ENCODE peak calls at places on chromosomes 12 and 14, in ten cellular contexts. F, L, T, K, W, X, C, U, B and M are unnamed samples. For H3K36me3, the result is how much of the 10 kb centered on the place peaks cover.

GRCh38 chr12:32917094-32917611 is 20.6 kb upstream of the PKP2 start:
- DNase-seq in X (no peak), B (no peak), W (no peak), F (no peak), T (no peak), C (no peak), K (no peak), U (no peak), L (no peak), M (no peak)

GRCh38 chr12:19181666-19182426 is 52.3 kb downstream of the PLEKHA5 start:
- DNase-seq in F (no peak), K (no peak), B (no peak), T (no peak), C (no peak), U (no peak), X (no peak), W (no peak), L (no peak), M (no peak)

GRCh38 chr12:57154076-57154475 is 6.7 kb upstream of the LRP1-AS start:
- DNase-seq in K (no peak), X (no peak), B (no peak), F (no peak), C (no peak), L (no peak), T (no peak), U (no peak), W (no peak), M (no peak)

GRCh38 chr14:78010688-78011087 is 159.5 kb upstream of the NRXN3 start:
- DNase-seq in U (no peak), K (no peak), B (no peak), T (no peak), W (peak), C (no peak), X (no peak), F (no peak), L (no peak), M (no peak)

GRCh38 chr14:101738921-101739320 is 22.6 kb upstream of the PPP2R5C start:
- DNase-seq in X (no peak), W (no peak), U (no peak), B (no peak), L (no peak), T (no peak), C (no peak), F (no peak), K (no peak), M (no peak)

GRCh38 chr12:4719821-4720636 is at the start of gene GALNT8:
- DNase-seq in L (peak), U (no peak), B (no peak), C (no peak), F (no peak), X (no peak), K (no peak), W (no peak), T (peak), M (no peak)

GRCh38 chr14:39680777-39681176 is 248.5 kb upstream of the FBXO33 start:
- DNase-seq in X (no peak), L (no peak), T (no peak), B (no peak), C (no peak), K (no peak), U (no peak), W (no peak), F (no peak), M (no peak)

GRCh38 chr14:99687284-99688209 is 3.4 kb downstream of the CYP46A1 start:
- DNase-seq in F (peak), X (peak), T (no peak), U (no peak), W (no peak), B (peak), L (peak), K (peak), C (no peak), M (no peak)

GRCh38 chr14:101352567-101352966 is 208.7 kb upstream of the DIO3 start:
- DNase-seq in C (no peak), B (no peak), T (no peak), U (no peak), K (no peak), L (peak), X (peak), F (no peak), W (no peak), M (no peak)

GRCh38 chr12:59444932-59445331 is 150.9 kb upstream of the SLC16A7 start:
- DNase-seq in B (no peak), U (no peak), X (no peak), K (no peak), L (no peak), C (no peak), W (peak), T (no peak), F (no peak), M (no peak)

GRCh38 chr12:508795-509194 is 49.1 kb downstream of the B4GALNT3 start:
- DNase-seq in K (no peak), W (no peak), X (no peak), C (no peak), F (no peak), T (peak), B (no peak), L (peak), U (no peak), M (no peak)

GRCh38 chr14:32816588-32816987 is 122.1 kb upstream of the NPAS3 start:
- DNase-seq in C (no peak), F (no peak), T (no peak), W (no peak), U (no peak), L (no peak), X (no peak), K (no peak), B (no peak), M (no peak)

GRCh38 chr12:64825143-64826011 is 930 bp downstream of the TBC1D30 start:
- DNase-seq in L (no peak), B (no peak), W (no peak), T (no peak), C (no peak), K (no peak), F (no peak), U (no peak), X (no peak), M (no peak)

GRCh38 chr12:12221560-12221959 is 45.3 kb downstream of the LRP6 start:
- DNase-seq in X (no peak), B (no peak), C (no peak), W (no peak), T (no peak), F (no peak), K (no peak), U (no peak), L (no peak), M (no peak)

GRCh38 chr14:81315344-81315743 is 84.8 kb downstream of the STON2 start:
- DNase-seq in T (no peak), K (no peak), F (no peak), W (no peak), L (no peak), B (no peak), C (no peak), X (no peak), U (no peak), M (no peak)
- TF ChIP-seq POLR2A in T (no peak), K (no peak), F (no peak), W (no peak), L (no peak), B (no peak), C (no peak), X (no peak), U (no peak), M (no peak)

DNA sequence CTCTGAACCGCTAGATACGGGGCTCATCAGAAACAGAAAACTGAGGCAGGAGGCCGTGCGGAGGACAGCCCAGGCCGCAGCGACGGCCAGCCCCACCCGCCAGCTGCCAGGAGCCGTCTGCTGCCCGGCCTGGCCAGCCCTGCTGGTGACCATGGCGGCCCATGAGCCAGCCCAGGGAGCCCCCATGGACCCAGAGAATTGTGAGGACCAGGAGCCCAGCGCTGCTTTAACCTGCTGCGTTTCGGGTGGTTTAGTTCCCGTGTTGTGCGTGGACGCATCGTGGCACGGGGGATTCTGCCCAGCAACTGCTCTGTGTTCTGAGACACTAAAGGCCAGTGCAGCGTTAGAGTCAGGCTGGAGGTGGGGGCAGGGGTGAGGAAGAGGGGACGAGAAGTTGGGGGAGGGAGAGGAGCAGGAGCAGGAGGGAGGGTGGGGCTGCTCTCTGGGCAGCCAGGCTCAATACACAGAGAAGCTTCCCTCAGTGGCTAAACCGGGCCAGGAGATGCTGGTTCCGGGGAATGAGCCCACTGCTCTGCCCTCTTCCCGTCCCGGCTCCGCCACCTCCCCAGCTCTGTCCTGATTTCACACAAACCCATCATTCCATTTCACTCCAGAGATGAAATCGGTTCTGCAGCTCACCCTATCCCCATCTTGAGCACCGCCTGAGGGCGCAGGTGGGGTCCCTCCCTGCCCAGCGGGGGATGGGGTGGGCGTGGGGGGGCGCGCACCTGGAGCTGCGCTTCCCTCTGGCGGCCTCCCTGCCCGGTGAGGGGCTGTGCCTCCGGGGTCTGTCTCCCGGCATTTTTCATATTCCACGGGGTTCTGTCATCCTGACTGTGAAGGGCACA is 44.4 kb downstream of the NOC4L start:
- DNase-seq in L (no peak), F (no peak), W (no peak), T (no peak), K (no peak), C (no peak), B (no peak), U (no peak), X (no peak), M (no peak)
- H3K27ac ChIP-seq in L (peak), F (peak), W (no peak), T (peak), K (peak), C (peak), B (peak), U (peak), X (no peak), M (peak)

GRCh38 chr12:121432740-121433476 is 33.0 kb downstream of the RNF34 start:
- DNase-seq in K (no peak), L (no peak), T (no peak), F (no peak), B (no peak), U (no peak), W (no peak), X (no peak), C (no peak), M (no peak)
- H3K36me3 ChIP-seq in K (under half), L (under half), T (under half), F (under half), B (under half), U (under half), W (under half), X (under half), C (under half), M (half or more)

DNA sequence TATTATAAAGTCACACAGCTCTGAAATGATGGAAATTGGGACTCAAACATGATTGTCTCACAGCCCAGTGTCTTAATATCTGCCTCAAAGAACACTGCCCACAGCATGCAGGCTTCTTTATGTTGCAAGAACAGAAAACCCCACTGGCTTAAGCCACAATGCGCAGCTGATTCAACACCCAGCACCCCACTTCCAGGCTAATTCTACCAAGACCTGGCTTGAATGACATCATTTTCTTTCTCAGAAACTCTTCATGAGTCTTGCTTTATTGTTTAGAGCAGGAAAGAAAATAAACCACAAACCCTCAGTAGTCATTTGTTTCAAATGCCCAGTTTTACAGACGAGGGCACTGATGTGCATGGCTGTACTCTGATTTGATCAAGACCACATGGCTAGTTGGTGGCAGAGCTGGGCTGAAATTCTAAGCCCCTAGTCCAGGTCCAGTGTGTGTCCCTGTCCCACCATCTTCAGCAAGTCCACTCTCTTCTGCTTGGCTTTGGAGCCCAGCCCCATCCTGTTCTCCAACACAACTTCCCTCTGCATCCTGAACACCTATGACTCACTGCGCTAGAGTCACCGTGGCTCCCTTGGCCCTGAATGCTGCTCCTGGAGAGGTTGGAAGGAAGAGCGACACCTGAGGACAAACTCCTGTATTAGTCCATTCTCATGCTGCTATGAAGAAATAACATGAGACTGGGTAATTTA is 50.3 kb upstream of the SRSF5 start:
- DNase-seq in F (no peak), L (peak), T (peak), C (no peak), K (no peak), X (no peak), B (no peak), U (no peak), W (peak), M (no peak)
- TF ChIP-seq POLR2A in F (no peak), L (no peak), T (no peak), C (no peak), K (no peak), X (no peak), B (no peak), U (no peak), W (no peak), M (no peak)

DNA sequence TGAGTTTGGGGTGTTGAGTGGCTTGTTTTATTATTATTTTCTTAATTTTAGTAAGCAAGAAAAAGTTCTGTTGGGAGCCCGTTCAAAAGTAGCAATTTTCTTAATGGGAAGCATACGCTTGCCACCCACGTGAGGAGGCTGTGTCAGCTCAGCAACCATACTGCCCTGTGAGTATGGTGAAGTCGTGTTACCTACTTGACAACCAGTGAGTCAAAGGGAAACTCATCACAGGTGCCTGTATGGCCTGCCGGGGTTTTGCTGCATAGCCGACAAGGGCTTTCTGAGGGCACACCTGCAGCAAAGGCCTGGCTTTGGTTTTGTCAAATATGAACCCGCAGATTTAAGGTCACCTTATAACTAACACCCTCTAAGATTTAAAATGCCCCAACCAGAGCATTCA is 31.1 kb downstream of the PITPNM2 start:
- DNase-seq in W (no peak), F (no peak), L (peak), B (no peak), X (no peak), C (no peak), T (no peak), U (no peak), K (no peak), M (no peak)
- H3K27ac ChIP-seq in W (no peak), F (no peak), L (no peak), B (no peak), X (no peak), C (no peak), T (peak), U (no peak), K (no peak), M (no peak)

DNA sequence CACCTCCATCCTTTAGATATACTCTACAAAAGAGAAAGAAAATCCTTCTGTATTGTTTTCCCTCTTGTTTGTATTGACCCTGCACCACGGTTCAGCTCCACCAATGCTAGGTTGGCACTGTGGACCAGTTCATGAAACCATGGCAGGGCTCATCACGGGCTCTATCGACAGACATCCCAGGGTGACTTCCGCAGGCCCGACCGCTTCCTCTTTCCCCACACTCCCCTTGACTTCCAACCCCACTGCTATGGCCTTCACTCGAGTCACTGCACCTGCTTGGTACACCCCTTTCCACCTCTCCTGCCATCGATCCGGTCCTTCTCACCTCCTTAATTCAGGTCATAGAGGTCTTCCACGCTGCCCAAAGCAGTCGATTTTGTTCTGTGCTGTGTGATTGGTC is 21.2 kb upstream of the AKAP5 start:
- DNase-seq in F (no peak), C (no peak), U (no peak), X (no peak), W (no peak), T (no peak), B (no peak), K (no peak), L (peak), M (no peak)
- H3K36me3 ChIP-seq in F (under half), C (under half), U (under half), X (under half), W (under half), T (under half), B (under half), K (under half), L (under half), M (half or more)